ENCODE peak calls at places on chromosomes 13 and 19, in four cellular contexts. A is astrocyte of the spinal cord, M is lower lobe of right lung, S is adrenal gland. C is an unnamed sample.

GRCh38 chr13:98787173-98787572 is 34.7 kb upstream of the SLC15A1 start:
- DNase-seq in A (no peak), M (no peak), S (no peak), C (no peak)

GRCh38 chr13:110685305-110685704 is 20.6 kb downstream of the CARS2 start:
- DNase-seq in A (peak; percentile 46), M (no peak), S (peak; percentile 35), C (peak; percentile 79)

GRCh38 chr19:33168528-33168927 is 25.6 kb upstream of the LRP3 start:
- DNase-seq in A (no peak), M (no peak), S (no peak), C (no peak)

GRCh38 chr13:49833402-49833801 is 40.9 kb upstream of the KPNA3 start:
- DNase-seq in A (no peak), M (no peak), S (no peak), C (no peak)

GRCh38 chr19:34201133-34201532 is 28.8 kb downstream of the LSM14A start:
- DNase-seq in A (no peak), M (no peak), S (no peak), C (no peak)

GRCh38 chr13:35684432-35684831 is 207.9 kb upstream of the MAB21L1 start:
- DNase-seq in A (no peak), M (no peak), S (no peak), C (no peak)

GRCh38 chr19:46256855-46257254 is 27.3 kb downstream of the IGFL1 start:
- DNase-seq in A (no peak), M (no peak), S (no peak), C (peak; percentile 35)

GRCh38 chr13:113848020-113848419 is 15.9 kb downstream of the GAS6 start:
- DNase-seq in A (no peak), M (no peak), S (peak; percentile 52), C (no peak)

GRCh38 chr13:113954046-113954841 is 19.6 kb downstream of the C13orf46 start:
- DNase-seq in A (no peak), M (peak; percentile 32), S (no peak), C (no peak)

GRCh38 chr19:1646149-1646930 is 6.1 kb downstream of the TCF3 start:
- DNase-seq in A (no peak), M (no peak), S (no peak), C (no peak)

GRCh38 chr13:113837554-113838355 is 26.1 kb downstream of the GAS6 start:
- DNase-seq in A (peak; percentile 100), M (peak; percentile 84), S (peak; percentile 98), C (peak; percentile 99)

GRCh38 chr13:67438465-67438864 is 208.3 kb upstream of the PCDH9 start:
- DNase-seq in A (no peak), M (no peak), S (no peak), C (no peak)

GRCh38 chr19:56080669-56081401 is 40.3 kb downstream of the ZNF787 start:
- DNase-seq in A (peak; percentile 70), M (peak; percentile 87), S (peak; percentile 92), C (peak; percentile 74)

GRCh38 chr13:114140131-114140908 is 7.9 kb upstream of the RASA3 start:
- DNase-seq in A (no peak), M (no peak), S (no peak), C (no peak)

GRCh38 chr19:850221-850978 is 1.7 kb upstream of the ELANE start:
- DNase-seq in A (peak; percentile 83), M (peak; percentile 90), S (peak; percentile 97), C (peak; percentile 94)

GRCh38 chr19:43470288-43470687 is 4.9 kb upstream of the LYPD3 start:
- DNase-seq in A (peak; percentile 23), M (no peak), S (no peak), C (peak; percentile 69)

GRCh38 chr13:61880576-61881283 is 465.1 kb upstream of the PCDH20 start:
- DNase-seq in A (peak; percentile 16), M (no peak), S (no peak), C (peak; percentile 3)

GRCh38 chr13:104296301-104296700 is 1230.1 kb upstream of the SLC10A2 start:
- DNase-seq in A (no peak), M (no peak), S (no peak), C (no peak)

GRCh38 chr19:37953576-37954303 is 46.7 kb downstream of the SIPA1L3 start:
- DNase-seq in A (peak; percentile 53), M (no peak), S (no peak), C (peak; percentile 27)

GRCh38 chr13:106286811-106287210 is 248.7 kb downstream of the EFNB2 start:
- DNase-seq in A (no peak), M (no peak), S (no peak), C (no peak)

GRCh38 chr13:85709721-85710120 is 89.5 kb downstream of the SLITRK6 start:
- DNase-seq in A (no peak), M (no peak), S (no peak), C (no peak)

GRCh38 chr19:36605839-36606478 is 846 bp downstream of the ZNF382 start:
- DNase-seq in A (no peak), M (no peak), S (no peak), C (no peak)

DNA sequence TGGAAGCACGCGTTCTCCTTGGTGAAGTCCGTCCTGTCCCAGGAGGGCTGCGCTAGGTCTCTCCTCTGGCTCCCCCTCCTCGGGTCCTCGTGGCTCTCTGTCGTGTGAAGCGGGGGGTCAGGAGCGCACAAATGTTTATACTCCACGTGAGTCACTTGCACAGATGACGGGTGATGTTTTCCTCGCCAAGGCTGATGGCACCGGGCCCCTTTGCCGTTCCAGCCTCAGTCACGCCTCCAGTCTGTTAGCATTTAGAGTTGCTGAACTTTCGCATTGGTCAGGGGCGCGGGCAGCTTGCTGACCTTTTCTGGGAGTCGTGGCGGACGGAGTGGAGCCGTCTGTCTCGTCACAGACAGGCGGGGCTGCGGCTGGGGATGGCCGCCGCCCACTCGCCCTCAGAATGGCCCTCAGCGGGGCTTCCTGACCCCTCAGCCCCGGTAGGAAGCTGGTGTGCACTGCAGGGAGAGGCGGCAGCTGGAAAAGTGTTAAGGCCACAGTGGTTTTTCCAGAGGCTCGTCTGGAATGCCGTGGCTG is 13.7 kb downstream of the KLHL26 start:
- DNase-seq in A (peak; percentile 75), M (no peak), S (peak; percentile 85), C (peak; percentile 84)
- H3K4me3 ChIP-seq in A (no peak overlapping the region), M (peak overlapping the region; percentile 31), S (no peak overlapping the region), C (no peak overlapping the region)

GRCh38 chr13:97366172-97366688 is 67.7 kb upstream of the RAP2A start:
- DNase-seq in A (no peak), M (no peak), S (no peak), C (peak; percentile 22)
- TF ChIP-seq CTCF in A (no peak), M (no peak), S (no peak), C (peak; percentile 19)

GRCh38 chr19:44643605-44644390 is at the start of gene PVR:
- DNase-seq in A (peak; percentile 76), M (peak; percentile 86), S (peak; percentile 81), C (peak; percentile 57)

GRCh38 chr19:44646049-44646416 is 2.3 kb downstream of the PVR start:
- DNase-seq in A (no peak), M (no peak), S (no peak), C (no peak)

GRCh38 chr19:44642375-44642774 is 1.3 kb upstream of the PVR start:
- DNase-seq in A (no peak), M (no peak), S (no peak), C (no peak)

GRCh38 chr19:44645407-44646048 is 1.8 kb downstream of the PVR start:
- DNase-seq in A (no peak), M (peak; percentile 11), S (no peak), C (no peak)

DNA sequence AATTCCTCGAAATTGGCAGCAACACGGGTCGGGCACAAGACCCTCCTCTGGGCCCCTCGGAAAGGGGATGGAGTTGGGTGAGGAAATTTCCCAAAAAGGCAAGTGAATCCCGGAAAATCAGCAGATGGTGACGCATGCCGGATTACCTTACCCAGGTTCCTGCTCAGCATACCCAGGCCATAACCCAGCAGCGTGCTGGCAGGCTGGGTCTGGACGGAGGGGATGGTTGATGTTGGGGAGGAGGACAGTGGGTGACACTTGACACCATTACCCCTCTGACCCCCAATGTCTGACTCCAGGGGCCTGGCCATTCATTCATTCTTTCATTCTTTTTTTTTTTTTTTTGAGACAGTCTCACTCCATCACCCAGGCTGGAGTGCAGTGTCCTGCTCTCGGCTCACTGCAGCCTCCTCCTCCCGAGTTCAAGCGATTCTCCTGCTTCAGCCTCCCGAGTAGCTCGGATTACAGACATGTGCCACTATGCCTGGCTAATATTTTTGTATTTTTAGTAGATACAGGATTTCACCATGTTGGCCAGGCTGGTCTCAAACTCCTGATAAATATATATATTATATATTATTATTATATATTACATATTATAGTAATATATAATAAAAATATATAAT is 794 bp downstream of the PVR start:
- DNase-seq in A (peak; percentile 48), M (peak; percentile 43), S (no peak), C (peak; percentile 34)
- H3K4me3 ChIP-seq in A (peak overlapping the region; percentile 87), M (peak overlapping the region; percentile 85), S (peak overlapping the region; percentile 71), C (peak overlapping the region; percentile 91)

GRCh38 chr13:68574053-68574452 is 1343.9 kb upstream of the PCDH9 start:
- DNase-seq in A (no peak), M (no peak), S (no peak), C (no peak)
- TF ChIP-seq CTCF in A (no peak), M (no peak), S (no peak), C (no peak)

GRCh38 chr19:28118235-28118634 is 1094.7 kb downstream of the UQCRFS1 start:
- DNase-seq in A (no peak), M (no peak), S (no peak), C (peak; percentile 6)
- H3K4me3 ChIP-seq in A (no peak overlapping the region), M (no peak overlapping the region), S (no peak overlapping the region), C (no peak overlapping the region)

GRCh38 chr13:102657630-102658029 is 37.2 kb downstream of the METTL21C start:
- DNase-seq in A (no peak), M (no peak), S (no peak), C (peak; percentile 9)
- TF ChIP-seq CTCF in A (peak; percentile 41), M (peak; percentile 14), S (no peak), C (peak; percentile 42)

GRCh38 chr13:101515504-101515903 is 63.0 kb downstream of the ITGBL1 start:
- DNase-seq in A (no peak), M (no peak), S (no peak), C (no peak)
- H3K4me3 ChIP-seq in A (no peak overlapping the region), M (no peak overlapping the region), S (no peak overlapping the region), C (no peak overlapping the region)

GRCh38 chr13:41056996-41057711 is 4.2 kb upstream of the WBP4 start:
- DNase-seq in A (no peak), M (no peak), S (no peak), C (no peak)

GRCh38 chr13:41056194-41056593 is 5.1 kb upstream of the WBP4 start:
- DNase-seq in A (no peak), M (no peak), S (no peak), C (no peak)

GRCh38 chr13:41053384-41053826 is 7.9 kb upstream of the WBP4 start:
- DNase-seq in A (no peak), M (no peak), S (no peak), C (peak; percentile 84)

GRCh38 chr13:41054212-41054877 is 7.0 kb upstream of the WBP4 start:
- DNase-seq in A (peak; percentile 61), M (no peak), S (no peak), C (peak; percentile 77)

GRCh38 chr13:41054919-41055619 is 6.2 kb upstream of the WBP4 start:
- DNase-seq in A (no peak), M (no peak), S (no peak), C (no peak)
- TF ChIP-seq CTCF in A (peak; percentile 36), M (peak; percentile 14), S (no peak), C (peak; percentile 54)